ENCODE peak calls at places on chromosomes 7 and 10, in six cellular contexts. Q is kidney, U is Peyer's patch, J is GM13977, G is hepatocyte, Y is HFF-Myc. R is an unnamed sample.

GRCh38 chr10:127919418-127920191 is 12.7 kb downstream of the PTPRE start:
- DNase-seq in Q (no peak), U (no peak), J (no peak), G (no peak), Y (peak), R (no peak)

GRCh38 chr10:21329995-21330627 is 195.4 kb downstream of the SKIDA1 start:
- DNase-seq in Q (no peak), U (no peak), J (no peak), G (peak), Y (peak), R (no peak)

GRCh38 chr7:21076579-21076978 is 289.9 kb upstream of the SP8 start:
- DNase-seq in Q (no peak), U (no peak), J (no peak), G (no peak), Y (no peak), R (no peak)

GRCh38 chr7:74039337-74039736 is 11.4 kb downstream of the ELN start:
- DNase-seq in Q (no peak), U (no peak), J (no peak), G (no peak), Y (no peak), R (no peak)

GRCh38 chr10:49089789-49090595 is 25.3 kb downstream of the VSTM4 start:
- DNase-seq in Q (no peak), U (no peak), J (no peak), G (no peak), Y (no peak), R (no peak)

GRCh38 chr10:97311106-97311615 is 7.9 kb upstream of the FRAT1 start:
- DNase-seq in Q (no peak), U (no peak), J (no peak), G (no peak), Y (no peak), R (no peak)

GRCh38 chr10:69389827-69390490 is 26.8 kb downstream of the TACR2 start:
- DNase-seq in Q (no peak), U (no peak), J (no peak), G (no peak), Y (no peak), R (no peak)

GRCh38 chr7:101547916-101548599 is 81.0 kb downstream of the MYL10 start:
- DNase-seq in Q (peak), U (peak), J (no peak), G (no peak), Y (no peak), R (peak)

GRCh38 chr7:127251458-127252379 is 1.0 kb downstream of the GRM8 start:
- DNase-seq in Q (peak), U (peak), J (peak), G (peak), Y (no peak), R (no peak)

GRCh38 chr10:91690412-91690811 is 57.5 kb upstream of the PPP1R3C start:
- DNase-seq in Q (no peak), U (no peak), J (no peak), G (no peak), Y (no peak), R (no peak)

GRCh38 chr7:106262268-106262881 is 22.4 kb downstream of the NAMPT start:
- DNase-seq in Q (no peak), U (no peak), J (no peak), G (no peak), Y (no peak), R (no peak)

GRCh38 chr7:44145419-44145968 is 4.4 kb upstream of the MYL7 start:
- DNase-seq in Q (peak), U (peak), J (no peak), G (no peak), Y (no peak), R (no peak)

GRCh38 chr7:68733219-68734143 is 864.8 kb upstream of the AUTS2 start:
- DNase-seq in Q (no peak), U (no peak), J (no peak), G (no peak), Y (no peak), R (no peak)

GRCh38 chr7:29386196-29386765 is 177.4 kb upstream of the PRR15 start:
- DNase-seq in Q (no peak), U (no peak), J (no peak), G (no peak), Y (no peak), R (no peak)

GRCh38 chr10:12826800-12827372 is 174.6 kb downstream of the CCDC3 start:
- DNase-seq in Q (no peak), U (no peak), J (no peak), G (no peak), Y (no peak), R (no peak)

GRCh38 chr10:75350791-75351190 is 50.8 kb downstream of the ZNF503 start:
- DNase-seq in Q (no peak), U (no peak), J (no peak), G (no peak), Y (no peak), R (no peak)

GRCh38 chr7:88111136-88111748 is 108.6 kb downstream of the SRI start:
- DNase-seq in Q (no peak), U (no peak), J (peak), G (peak), Y (no peak), R (no peak)

GRCh38 chr10:87915406-87915805 is 52.0 kb downstream of the PTEN start:
- DNase-seq in Q (no peak), U (no peak), J (no peak), G (no peak), Y (no peak), R (no peak)

GRCh38 chr10:133143200-133143533 is 16.9 kb upstream of the KNDC1 start:
- DNase-seq in Q (no peak), U (peak), J (no peak), G (peak), Y (no peak), R (peak)

GRCh38 chr7:75951506-75951905 is 36.6 kb downstream of the POR start:
- DNase-seq in Q (peak), U (no peak), J (no peak), G (peak), Y (no peak), R (no peak)

GRCh38 chr10:94213980-94214379 is 148.8 kb downstream of the NOC3L start:
- DNase-seq in Q (no peak), U (no peak), J (no peak), G (no peak), Y (no peak), R (no peak)

GRCh38 chr10:30774281-30774680 is 144.7 kb upstream of the LYZL2 start:
- DNase-seq in Q (no peak), U (no peak), J (no peak), G (no peak), Y (no peak), R (no peak)

GRCh38 chr7:81816312-81816711 is 46.5 kb upstream of the HGF start:
- DNase-seq in Q (no peak), U (no peak), J (no peak), G (no peak), Y (no peak), R (no peak)

GRCh38 chr10:22853906-22854447 is 73.9 kb upstream of the ARMC3 start:
- DNase-seq in Q (no peak), U (no peak), J (no peak), G (no peak), Y (no peak), R (no peak)

GRCh38 chr7:28298870-28299484 is 113.3 kb upstream of the CREB5 start:
- DNase-seq in Q (no peak), U (no peak), J (no peak), G (peak), Y (peak), R (no peak)

DNA sequence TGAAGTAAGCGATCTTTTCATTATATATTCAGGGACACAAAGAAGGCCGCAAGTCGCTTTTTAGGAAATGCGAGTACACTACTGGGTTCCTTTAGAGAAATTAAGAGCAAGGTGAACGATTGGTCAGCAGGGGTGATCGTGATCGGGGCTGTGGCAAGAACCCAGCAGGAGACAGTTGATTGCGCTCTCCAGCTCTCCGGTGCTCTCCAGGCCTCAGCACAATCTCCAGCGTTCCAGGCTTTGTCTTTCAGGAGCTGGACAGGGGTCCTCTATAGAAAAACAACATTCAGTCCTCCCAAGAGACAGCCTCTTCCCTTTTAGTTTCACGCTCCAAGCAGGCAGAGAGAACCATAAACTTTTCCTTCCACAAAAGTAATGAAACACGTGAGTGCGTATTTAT is 170.5 kb upstream of the KLF6 start:
- DNase-seq in Q (no peak), U (no peak), J (no peak), G (peak), Y (no peak), R (no peak)
- TF ChIP-seq CTCF in Q (no peak), U (no peak), J (no peak), G (no peak), Y (no peak), R (no peak)

GRCh38 chr7:151016942-151017341 is 7.4 kb downstream of the ATG9B start:
- DNase-seq in Q (peak), U (no peak), J (no peak), G (no peak), Y (no peak), R (no peak)

GRCh38 chr7:151017370-151017952 is 6.8 kb downstream of the ATG9B start:
- DNase-seq in Q (no peak), U (no peak), J (no peak), G (no peak), Y (no peak), R (no peak)

GRCh38 chr7:151015967-151016366 is 8.3 kb downstream of the ATG9B start:
- DNase-seq in Q (no peak), U (no peak), J (no peak), G (no peak), Y (no peak), R (no peak)

GRCh38 chr7:151017953-151018420 is 6.3 kb downstream of the ATG9B start:
- DNase-seq in Q (no peak), U (peak), J (peak), G (peak), Y (no peak), R (no peak)

GRCh38 chr7:151016505-151016904 is 7.8 kb downstream of the ATG9B start:
- DNase-seq in Q (no peak), U (no peak), J (no peak), G (no peak), Y (no peak), R (no peak)
- TF ChIP-seq CTCF in Q (no peak), U (no peak), J (no peak), G (no peak), Y (no peak), R (no peak)

GRCh38 chr10:114902151-114902550 is 35.8 kb upstream of the TRUB1 start:
- DNase-seq in Q (no peak), U (no peak), J (no peak), G (no peak), Y (no peak), R (no peak)

GRCh38 chr10:114897593-114897992 is 40.4 kb upstream of the TRUB1 start:
- DNase-seq in Q (no peak), U (no peak), J (no peak), G (no peak), Y (no peak), R (no peak)

GRCh38 chr10:114900658-114901057 is 37.3 kb upstream of the TRUB1 start:
- DNase-seq in Q (no peak), U (no peak), J (no peak), G (no peak), Y (no peak), R (no peak)

GRCh38 chr10:114905450-114905849 is 32.5 kb upstream of the TRUB1 start:
- DNase-seq in Q (no peak), U (no peak), J (no peak), G (no peak), Y (no peak), R (no peak)

DNA sequence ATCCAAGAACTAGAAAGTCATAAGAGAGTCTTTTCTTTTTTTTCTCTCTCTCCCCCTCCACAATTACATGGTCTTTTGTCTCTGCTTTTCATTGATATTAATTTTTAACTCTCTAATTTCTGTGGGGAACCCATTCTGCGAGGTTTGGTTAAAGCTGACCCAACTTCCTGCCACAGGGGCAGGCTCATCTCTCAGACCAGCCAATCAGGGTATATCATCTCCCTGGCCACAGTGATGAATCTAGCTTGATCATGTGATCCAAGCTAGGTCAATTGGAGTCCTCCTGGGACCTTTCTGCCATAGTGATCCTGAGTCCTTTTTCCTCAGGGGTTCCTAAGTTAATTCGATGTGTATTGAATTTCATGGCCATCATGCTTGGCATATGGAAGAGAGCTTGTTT is 38.0 kb upstream of the TRUB1 start:
- DNase-seq in Q (no peak), U (no peak), J (no peak), G (no peak), Y (no peak), R (no peak)
- TF ChIP-seq CTCF in Q (no peak), U (no peak), J (no peak), G (no peak), Y (no peak), R (no peak)

DNA sequence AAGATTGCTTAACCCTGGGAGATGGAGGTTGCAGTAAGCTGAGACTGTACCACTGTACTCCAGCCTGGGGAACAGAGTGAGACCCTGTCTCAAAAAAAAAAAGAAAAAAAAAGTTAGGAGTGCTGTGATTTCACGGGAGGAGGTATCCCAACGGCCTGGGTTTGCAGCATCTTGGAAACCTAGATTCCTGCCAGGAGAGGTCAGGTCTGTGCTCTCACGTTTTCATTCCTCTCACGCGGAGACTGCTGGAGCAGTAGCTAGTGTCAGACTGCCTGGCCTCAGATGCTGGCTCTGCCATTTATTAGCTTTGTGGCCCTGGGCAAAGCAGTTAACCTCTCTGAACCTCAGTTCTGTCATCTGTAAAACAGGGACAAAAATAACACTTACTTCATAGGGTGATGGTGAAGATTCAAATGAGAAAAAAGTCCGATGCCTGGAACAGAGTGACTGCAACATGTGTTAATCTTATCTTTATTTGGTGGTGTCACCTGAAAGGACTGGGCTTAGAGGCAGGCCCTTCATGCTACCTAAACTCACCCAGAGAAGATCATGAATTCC is 94.9 kb downstream of the GAD2 start:
- DNase-seq in Q (no peak), U (no peak), J (no peak), G (peak), Y (no peak), R (no peak)
- TF ChIP-seq CTCF in Q (no peak), U (no peak), J (no peak), G (peak), Y (no peak), R (no peak)

DNA sequence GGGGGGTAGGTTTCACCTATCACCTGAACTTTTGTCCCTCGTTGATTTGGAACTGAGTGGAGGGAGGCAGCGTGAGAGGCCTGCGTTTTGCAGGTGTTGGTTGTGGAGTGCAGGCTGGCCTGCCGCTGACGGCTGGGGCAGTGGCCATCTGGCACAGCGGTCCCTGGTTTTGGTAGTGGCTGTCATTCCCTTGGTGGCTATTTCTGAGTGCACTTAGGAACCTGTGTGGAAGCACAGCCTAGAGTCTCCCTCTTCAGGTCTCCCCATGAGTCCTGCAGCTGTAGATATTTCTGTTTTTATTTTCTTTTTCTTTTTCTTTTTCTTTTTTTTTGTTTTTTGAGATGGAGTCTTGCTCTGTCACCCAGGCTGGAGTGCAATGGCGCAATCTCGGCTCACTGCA is 129.2 kb downstream of the CUL2 start:
- DNase-seq in Q (peak), U (no peak), J (no peak), G (no peak), Y (no peak), R (no peak)
- TF ChIP-seq CTCF in Q (no peak), U (no peak), J (peak), G (peak), Y (no peak), R (peak)

DNA sequence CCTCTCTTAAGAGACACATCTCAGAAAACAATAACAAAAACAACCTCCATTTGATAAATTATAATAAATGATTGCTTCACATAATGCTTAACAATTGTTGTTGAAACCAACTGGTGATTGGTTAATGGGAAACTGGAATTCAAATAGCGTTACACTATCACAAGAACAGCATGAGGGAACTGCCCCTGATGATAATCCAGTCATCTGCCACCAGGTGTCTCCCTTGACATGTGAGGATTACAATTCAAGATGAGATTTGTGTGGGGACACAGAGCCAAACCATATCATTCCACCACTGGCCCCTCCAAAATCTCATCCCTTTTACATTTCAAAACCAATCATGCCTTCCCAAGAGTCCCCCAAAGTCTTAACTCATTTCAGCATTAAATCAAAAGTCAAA is 375.9 kb downstream of the BMPER start:
- DNase-seq in Q (no peak), U (no peak), J (no peak), G (no peak), Y (no peak), R (no peak)
- TF ChIP-seq CTCF in Q (no peak), U (no peak), J (no peak), G (no peak), Y (peak), R (peak)